ENCODE peak calls at places on chromosomes 11 and 22, in nine cellular contexts. P is tibial artery; H is lower lobe of right lung; D is AML-193; U is naive thymus-derived CD8-positive, alpha-beta T cell; V is KBM-7; R is WTC11; Q is GM19239; T is prostate gland. B is an unnamed sample.

GRCh38 chr22:47943729-47944700 is 1181.6 kb downstream of the TBC1D22A start:
- DNase-seq in P (no peak), H (no peak), D (no peak), U (no peak), V (no peak), R (no peak), Q (no peak), T (no peak), B (no peak)

GRCh38 chr11:36062796-36063380 is 119.0 kb downstream of the LDLRAD3 start:
- DNase-seq in P (no peak), H (no peak), D (no peak), U (no peak), V (no peak), R (no peak), Q (no peak), T (no peak), B (no peak)

GRCh38 chr11:18064450-18065048 is 18.5 kb upstream of the TPH1 start:
- DNase-seq in P (no peak), H (no peak), D (no peak), U (no peak), V (no peak), R (no peak), Q (no peak), T (no peak), B (no peak)

GRCh38 chr11:63763506-63764200 is 4.9 kb downstream of the ZFTA start:
- DNase-seq in P (peak), H (no peak), D (no peak), U (no peak), V (no peak), R (peak), Q (peak), T (no peak), B (no peak)

GRCh38 chr11:56889986-56890385 is 98.7 kb upstream of the OR5AK2 start:
- DNase-seq in P (no peak), H (no peak), D (no peak), U (no peak), V (no peak), R (no peak), Q (no peak), T (no peak), B (no peak)

GRCh38 chr11:16454284-16454683 is 97.9 kb upstream of the SOX6 start:
- DNase-seq in P (no peak), H (no peak), D (no peak), U (no peak), V (no peak), R (no peak), Q (no peak), T (no peak), B (no peak)

GRCh38 chr11:106461839-106462545 is 384.5 kb downstream of the AASDHPPT start:
- DNase-seq in P (no peak), H (no peak), D (no peak), U (no peak), V (no peak), R (no peak), Q (no peak), T (no peak), B (no peak)

GRCh38 chr11:118907051-118907748 is 18.5 kb downstream of the BCL9L start:
- DNase-seq in P (peak), H (peak), D (peak), U (peak), V (peak), R (peak), Q (peak), T (peak), B (peak)

GRCh38 chr11:128593281-128593680 is 5.9 kb upstream of the ETS1 start:
- DNase-seq in P (no peak), H (no peak), D (no peak), U (no peak), V (no peak), R (peak), Q (no peak), T (no peak), B (no peak)

GRCh38 chr11:130426223-130427048 is 2.0 kb downstream of the ADAMTS8 start:
- DNase-seq in P (no peak), H (no peak), D (no peak), U (no peak), V (no peak), R (no peak), Q (no peak), T (no peak), B (no peak)

GRCh38 chr22:42720263-42721044 is at the start of gene A4GALT:
- DNase-seq in P (no peak), H (no peak), D (no peak), U (no peak), V (no peak), R (peak), Q (peak), T (no peak), B (peak)

GRCh38 chr11:107928046-107928766 is at the start of gene RAB39A:
- DNase-seq in P (peak), H (peak), D (no peak), U (peak), V (peak), R (peak), Q (peak), T (peak), B (peak)

GRCh38 chr11:111923351-111923788 is 4.7 kb downstream of the C11orf52 start:
- DNase-seq in P (peak), H (no peak), D (no peak), U (no peak), V (no peak), R (no peak), Q (no peak), T (no peak), B (no peak)

GRCh38 chr11:118820412-118821357 is 29.7 kb upstream of the DDX6 start:
- DNase-seq in P (peak), H (peak), D (no peak), U (no peak), V (no peak), R (peak), Q (peak), T (peak), B (no peak)

B was measured in natural killer cell.